ENCODE peak calls at places on chromosomes 3 and 15, in five cellular contexts. T is A549, E is neural progenitor cell, P is left lung, M is mesenchymal stem cell. F is an unnamed sample. For H3K4me1, the result is how much of the 10 kb centered on the place peaks cover.

GRCh38 chr3:34793066-34793465 is 846.3 kb upstream of the ARPP21 start:
- DNase-seq in T (no peak), E (no peak), P (no peak), M (no peak), F (no peak)

GRCh38 chr3:39460677-39461076 is 6.8 kb upstream of the MOBP start:
- DNase-seq in T (no peak), E (no peak), P (no peak), M (no peak), F (no peak)

GRCh38 chr15:99430881-99431401 is 134.8 kb upstream of the MEF2A start:
- DNase-seq in T (no peak), E (no peak), P (peak), M (no peak), F (no peak)

GRCh38 chr3:58254144-58254543 is 16.6 kb downstream of the ABHD6 start:
- DNase-seq in T (no peak), E (no peak), P (no peak), M (no peak), F (no peak)

GRCh38 chr3:196788509-196788908 is 48.9 kb downstream of the PAK2 start:
- DNase-seq in T (no peak), E (no peak), P (no peak), M (no peak), F (no peak)

GRCh38 chr3:110731148-110731547 is 340.5 kb upstream of the NECTIN3 start:
- DNase-seq in T (no peak), E (no peak), P (no peak), M (no peak), F (no peak)

GRCh38 chr3:195570344-195570743 is 13.4 kb downstream of the APOD start:
- DNase-seq in T (no peak), E (no peak), P (no peak), M (no peak), F (no peak)

GRCh38 chr15:50907866-50908208 is 646 bp upstream of the AP4E1 start:
- DNase-seq in T (peak), E (peak), P (no peak), M (peak), F (no peak)

GRCh38 chr3:184154909-184155643 is at the start of gene DVL3:
- DNase-seq in T (peak), E (peak), P (peak), M (peak), F (no peak)

GRCh38 chr3:126342991-126343661 is 14.1 kb downstream of the KLF15 start:
- DNase-seq in T (no peak), E (peak), P (peak), M (no peak), F (peak)

GRCh38 chr3:122760457-122761271 is 33.0 kb downstream of the HSPBAP1 start:
- DNase-seq in T (no peak), E (peak), P (no peak), M (no peak), F (no peak)

GRCh38 chr3:127677541-127678314 is 5.0 kb downstream of the ABTB1 start:
- DNase-seq in T (no peak), E (no peak), P (peak), M (no peak), F (no peak)

GRCh38 chr3:114231616-114232015 is 5.8 kb downstream of the ZNF80 start:
- DNase-seq in T (no peak), E (no peak), P (no peak), M (no peak), F (no peak)

GRCh38 chr3:182214406-182214805 is 502.7 kb downstream of the SOX2 start:
- DNase-seq in T (no peak), E (no peak), P (no peak), M (no peak), F (no peak)

GRCh38 chr3:105527949-105528348 is 161.2 kb downstream of the ALCAM start:
- DNase-seq in T (no peak), E (no peak), P (no peak), M (no peak), F (no peak)

GRCh38 chr3:195007794-195008193 is 263.2 kb downstream of the XXYLT1 start:
- DNase-seq in T (no peak), E (no peak), P (no peak), M (no peak), F (no peak)

GRCh38 chr3:102192575-102192974 is 242.2 kb upstream of the ZPLD1 start:
- DNase-seq in T (no peak), E (no peak), P (no peak), M (no peak), F (no peak)

GRCh38 chr3:47860206-47860605 is 57.3 kb downstream of the DHX30 start:
- DNase-seq in T (no peak), E (no peak), P (peak), M (no peak), F (no peak)

GRCh38 chr3:27986204-27986879 is 255.1 kb upstream of the CMC1 start:
- DNase-seq in T (no peak), E (peak), P (no peak), M (no peak), F (no peak)

GRCh38 chr3:80087769-80088168 is 320.0 kb upstream of the ROBO1 start:
- DNase-seq in T (no peak), E (no peak), P (no peak), M (peak), F (no peak)

GRCh38 chr15:52020253-52021085 is 1.4 kb downstream of the MAPK6 start:
- DNase-seq in T (no peak), E (no peak), P (no peak), M (peak), F (no peak)

GRCh38 chr3:25404569-25404968 is 23.5 kb upstream of the RARB start:
- DNase-seq in T (no peak), E (no peak), P (no peak), M (no peak), F (no peak)

GRCh38 chr3:18207232-18207631 is 217.9 kb downstream of the SATB1 start:
- DNase-seq in T (no peak), E (no peak), P (no peak), M (no peak), F (no peak)

GRCh38 chr3:3552741-3553140 is 246.5 kb upstream of the LRRN1 start:
- DNase-seq in T (no peak), E (no peak), P (no peak), M (no peak), F (no peak)

GRCh38 chr3:111311709-111312235 is 230.2 kb upstream of the CD96 start:
- DNase-seq in T (no peak), E (no peak), P (no peak), M (peak), F (no peak)

DNA sequence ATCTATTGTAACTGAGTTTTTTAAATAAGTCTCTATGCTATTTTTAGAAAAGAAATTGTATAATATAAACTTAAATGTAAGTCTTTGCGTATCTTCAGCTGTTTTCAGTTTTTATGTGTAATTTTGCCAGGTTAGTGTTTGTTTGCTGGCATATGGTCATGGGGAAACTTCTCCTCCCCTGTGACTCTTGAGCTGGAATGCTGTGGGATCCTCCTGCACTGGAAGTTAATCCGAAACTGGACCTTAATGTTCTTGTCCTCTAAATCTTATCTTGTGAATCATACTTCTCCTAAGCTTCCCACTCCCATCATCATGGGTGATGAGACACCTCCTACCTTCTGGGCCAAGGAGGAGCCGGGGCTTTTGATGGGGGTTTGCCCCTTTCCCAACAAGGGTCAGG is 52.4 kb upstream of the CHST2 start:
- DNase-seq in T (no peak), E (no peak), P (no peak), M (no peak), F (no peak)
- H3K4me1 ChIP-seq in T (under half), E (under half), P (under half), M (under half), F (under half)

DNA sequence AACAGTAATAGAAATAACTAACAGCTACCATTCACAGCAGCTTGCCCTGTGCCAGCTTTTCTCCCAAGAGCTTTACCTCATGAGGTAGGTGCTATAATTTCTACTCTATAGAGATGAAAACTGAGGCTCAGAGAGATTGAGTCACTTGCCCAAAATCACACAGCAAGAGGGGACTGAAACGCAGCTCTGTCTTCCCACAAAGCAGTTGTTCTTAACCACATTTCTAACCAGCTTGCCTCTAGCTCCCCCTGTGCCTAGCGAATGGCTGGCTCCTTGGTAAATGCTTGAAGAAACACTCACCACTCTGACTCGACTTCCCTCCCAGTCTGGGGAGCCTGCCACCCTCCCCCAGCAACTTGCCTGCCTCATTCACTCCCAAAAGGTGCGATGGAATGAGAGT is 15.6 kb upstream of the TMEM40 start:
- DNase-seq in T (no peak), E (no peak), P (no peak), M (no peak), F (no peak)
- H3K4me1 ChIP-seq in T (under half), E (under half), P (under half), M (under half), F (under half)

GRCh38 chr15:38263996-38264395 is 11.4 kb downstream of the SPRED1 start:
- DNase-seq in T (no peak), E (no peak), P (no peak), M (peak), F (no peak)
- H3K4me1 ChIP-seq in T (under half), E (under half), P (under half), M (under half), F (under half)

DNA sequence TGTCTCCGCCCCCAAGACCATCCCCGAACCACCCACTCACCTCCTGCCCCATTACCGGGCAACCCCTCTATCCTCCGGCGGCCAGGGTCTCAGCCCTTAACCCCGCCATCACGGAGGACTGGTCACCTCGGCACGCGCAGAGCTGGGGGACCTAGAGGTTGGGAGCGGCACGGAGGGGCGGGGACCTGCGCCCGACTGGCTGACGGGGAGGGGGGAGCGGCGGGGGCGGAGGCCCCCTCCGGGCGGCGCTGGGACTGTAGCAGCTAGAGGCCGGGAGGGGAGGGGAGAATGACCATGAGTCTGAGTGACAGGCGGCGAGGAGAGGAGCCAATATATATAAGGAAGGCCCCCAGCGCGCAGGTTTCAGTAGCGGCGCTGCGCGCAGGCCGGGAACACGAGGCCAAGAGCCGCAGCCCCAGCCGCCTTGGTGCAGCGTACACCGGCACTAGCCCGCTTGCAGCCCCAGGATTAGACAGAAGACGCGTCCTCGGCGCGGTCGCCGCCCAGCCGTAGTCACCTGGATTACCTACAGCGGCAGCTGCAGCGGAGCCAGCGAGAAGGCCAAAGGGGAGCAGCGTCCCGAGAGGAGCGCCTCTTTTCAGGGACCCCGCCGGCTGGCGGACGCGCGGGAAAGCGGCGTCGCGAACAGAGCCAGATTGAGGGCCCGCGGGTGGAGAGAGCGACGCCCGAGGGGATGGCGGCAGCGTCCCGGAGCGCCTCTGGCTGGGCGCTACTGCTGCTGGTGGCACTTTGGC is at the start of gene DLL4:
- DNase-seq in T (peak), E (peak), P (peak), M (peak), F (peak)
- H3K4me1 ChIP-seq in T (under half), E (half or more), P (under half), M (half or more), F (half or more)

GRCh38 chr15:62606376-62607164 is 436.0 kb upstream of the TPM1 start:
- DNase-seq in T (peak), E (no peak), P (no peak), M (peak), F (no peak)
- H3K4me1 ChIP-seq in T (half or more), E (under half), P (under half), M (under half), F (under half)

GRCh38 chr3:152276688-152277087 is 8.0 kb downstream of the MBNL1 start:
- DNase-seq in T (no peak), E (no peak), P (no peak), M (no peak), F (no peak)

GRCh38 chr3:152279474-152279873 is 10.7 kb downstream of the MBNL1 start:
- DNase-seq in T (no peak), E (no peak), P (no peak), M (no peak), F (no peak)

GRCh38 chr3:152277198-152277597 is 8.5 kb downstream of the MBNL1 start:
- DNase-seq in T (no peak), E (no peak), P (no peak), M (no peak), F (no peak)

GRCh38 chr3:152280539-152280938 is 11.8 kb downstream of the MBNL1 start:
- DNase-seq in T (no peak), E (no peak), P (no peak), M (no peak), F (no peak)

GRCh38 chr3:152278674-152279427 is 10.1 kb downstream of the MBNL1 start:
- DNase-seq in T (no peak), E (no peak), P (no peak), M (no peak), F (no peak)
- H3K4me1 ChIP-seq in T (half or more), E (under half), P (half or more), M (under half), F (half or more)

GRCh38 chr15:66401130-66402021 is 14.7 kb downstream of the MAP2K1 start:
- DNase-seq in T (no peak), E (peak), P (no peak), M (no peak), F (no peak)
- H3K4me1 ChIP-seq in T (under half), E (under half), P (under half), M (under half), F (under half)

F was measured in right atrium auricular region.